ENCODE peak calls at places on chromosomes 11 and 22, in ten cellular contexts. S is stimulated activated CD4-positive, alpha-beta T cell treated with anti-CD3 and anti-CD28 coated beads, Interleukin-15, amount 100 ng/mL, for 24 hours; U is EL; Q is NCI-H1694; A is NCI-H460; V is Caki2; G is endothelial cell; P is brain microvascular endothelial cell; L is skeletal muscle cell; I is lung. C is an unnamed sample.
A peak's percentile ranks its signal among the peaks of the same experiment; 100 is the strongest.

GRCh38 chr22:22182990-22183264 is 61.7 kb upstream of the VPREB1 start:
- DNase-seq in S (no peak), U (no peak), Q (no peak), A (no peak), V (no peak), G (no peak), P (no peak), L (no peak), I (no peak), C (no peak)

GRCh38 chr22:41690476-41690875 is 1.8 kb upstream of the SNU13 start:
- DNase-seq in S (no peak), U (no peak), Q (no peak), A (no peak), V (no peak), G (no peak), P (no peak), L (no peak), I (no peak), C (no peak)

GRCh38 chr11:127590319-127590718 is 589.7 kb upstream of the KIRREL3 start:
- DNase-seq in S (no peak), U (no peak), Q (no peak), A (no peak), V (no peak), G (no peak), P (no peak), L (no peak), I (no peak), C (no peak)

GRCh38 chr11:47593934-47594855 is at the start of gene C1QTNF4:
- DNase-seq in S (no peak), U (no peak), Q (no peak), A (no peak), V (no peak), G (peak; percentile 34), P (no peak), L (no peak), I (no peak), C (no peak)

GRCh38 chr11:70825893-70826540 is 426.4 kb downstream of the SHANK2 start:
- DNase-seq in S (no peak), U (no peak), Q (peak; percentile 69), A (no peak), V (no peak), G (no peak), P (no peak), L (no peak), I (no peak), C (no peak)

GRCh38 chr11:72491001-72491400 is 56.7 kb upstream of the CLPB start:
- DNase-seq in S (no peak), U (no peak), Q (no peak), A (no peak), V (no peak), G (no peak), P (peak; percentile 31), L (no peak), I (no peak), C (no peak)

GRCh38 chr11:6206456-6207180 is 1.3 kb downstream of the C11orf42 start:
- DNase-seq in S (no peak), U (no peak), Q (no peak), A (no peak), V (no peak), G (no peak), P (no peak), L (no peak), I (no peak), C (no peak)

GRCh38 chr22:23055448-23056179 is 14.7 kb upstream of the GNAZ start:
- DNase-seq in S (no peak), U (no peak), Q (no peak), A (no peak), V (no peak), G (no peak), P (no peak), L (no peak), I (no peak), C (no peak)

GRCh38 chr11:19432370-19433163 is 191.8 kb upstream of the E2F8 start:
- DNase-seq in S (no peak), U (peak; percentile 86), Q (no peak), A (no peak), V (peak; percentile 21), G (no peak), P (peak; percentile 58), L (peak; percentile 91), I (no peak), C (no peak)